ENCODE peak calls at places on chromosomes 12 and 14, in ten cellular contexts. J, N, W, B, G, Y, V, L, Q and Z are unnamed samples.

GRCh38 chr12:27711312-27711682 is 665 bp downstream of the MRPS35 start:
- DNase-seq in J (peak; percentile 65), N (no peak), W (no peak), B (peak; percentile 18), G (peak; percentile 38), Y (no peak), V (no peak), L (no peak), Q (peak; percentile 12), Z (no peak)

GRCh38 chr14:45125754-45126153 is 8.5 kb downstream of the FKBP3 start:
- DNase-seq in J (no peak), N (no peak), W (no peak), B (no peak), G (no peak), Y (no peak), V (no peak), L (no peak), Q (no peak), Z (no peak)

GRCh38 chr14:55430024-55430690 is 10.3 kb downstream of the TBPL2 start:
- DNase-seq in J (peak; percentile 68), N (no peak), W (peak; percentile 44), B (peak; percentile 78), G (peak; percentile 80), Y (peak; percentile 36), V (no peak), L (peak; percentile 52), Q (peak; percentile 79), Z (peak; percentile 87)

GRCh38 chr12:46803517-46803916 is 22.3 kb downstream of the SLC38A4 start:
- DNase-seq in J (no peak), N (no peak), W (no peak), B (no peak), G (no peak), Y (no peak), V (no peak), L (no peak), Q (no peak), Z (no peak)

GRCh38 chr14:101961746-101962502 is 2.4 kb upstream of the DYNC1H1 start:
- DNase-seq in J (no peak), N (no peak), W (no peak), B (no peak), G (no peak), Y (no peak), V (no peak), L (no peak), Q (no peak), Z (no peak)

GRCh38 chr12:95848575-95849388 is 10.0 kb upstream of the SNRPF start:
- DNase-seq in J (peak; percentile 50), N (no peak), W (peak; percentile 8), B (no peak), G (peak; percentile 22), Y (peak; percentile 18), V (peak; percentile 55), L (no peak), Q (peak; percentile 55), Z (peak; percentile 69)

GRCh38 chr14:69090187-69090789 is 62.6 kb downstream of the DCAF5 start:
- DNase-seq in J (peak; percentile 43), N (no peak), W (no peak), B (peak; percentile 29), G (peak; percentile 33), Y (no peak), V (no peak), L (peak; percentile 49), Q (peak; percentile 34), Z (peak; percentile 49)

GRCh38 chr12:19273482-19274330 is 144.2 kb downstream of the PLEKHA5 start:
- DNase-seq in J (peak; percentile 79), N (no peak), W (peak; percentile 93), B (peak; percentile 41), G (no peak), Y (peak; percentile 95), V (peak; percentile 67), L (peak; percentile 78), Q (peak; percentile 97), Z (peak; percentile 96)

GRCh38 chr12:75892779-75893408 is 138.7 kb downstream of the PHLDA1 start:
- DNase-seq in J (peak; percentile 28), N (no peak), W (no peak), B (no peak), G (no peak), Y (no peak), V (no peak), L (no peak), Q (no peak), Z (peak; percentile 59)

GRCh38 chr14:99412122-99413061 is 68.3 kb downstream of the SETD3 start:
- DNase-seq in J (no peak), N (no peak), W (no peak), B (no peak), G (no peak), Y (no peak), V (no peak), L (no peak), Q (peak; percentile 66), Z (no peak)

GRCh38 chr12:27158322-27158721 is 75.9 kb upstream of the C12orf71 start:
- DNase-seq in J (no peak), N (no peak), W (no peak), B (no peak), G (no peak), Y (no peak), V (no peak), L (no peak), Q (no peak), Z (no peak)

GRCh38 chr12:43151406-43152080 is 400.5 kb downstream of the ADAMTS20 start:
- DNase-seq in J (no peak), N (no peak), W (peak; percentile 13), B (no peak), G (no peak), Y (no peak), V (no peak), L (no peak), Q (no peak), Z (peak; percentile 73)

DNA sequence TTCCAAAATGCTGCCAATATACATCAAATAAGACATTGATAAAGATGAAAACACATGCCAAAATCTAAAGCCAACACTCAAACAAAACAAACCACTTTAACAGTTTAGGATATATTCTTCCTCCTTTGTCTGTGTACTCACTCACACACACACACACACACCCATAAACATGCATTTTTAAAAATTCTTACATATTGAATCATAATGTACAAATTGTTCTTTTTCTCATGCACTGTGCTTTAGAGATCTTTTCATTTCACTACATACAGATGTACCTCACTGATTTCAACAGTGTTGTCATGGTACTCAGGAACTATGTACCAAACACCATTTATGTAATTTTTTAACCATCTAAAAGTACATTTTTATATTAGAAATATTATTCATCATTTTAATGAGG is 9.5 kb upstream of the RERG start:
- DNase-seq in J (no peak), N (no peak), W (no peak), B (no peak), G (no peak), Y (no peak), V (no peak), L (no peak), Q (no peak), Z (no peak)
- H3K4me3 ChIP-seq in J (no peak overlapping the region), N (no peak overlapping the region), W (no peak overlapping the region), B (no peak overlapping the region), G (no peak overlapping the region), Y (no peak overlapping the region), V (no peak overlapping the region), L (no peak overlapping the region), Q (no peak overlapping the region), Z (no peak overlapping the region)

GRCh38 chr14:21521526-21521925 is 4.6 kb downstream of the SALL2 start:
- DNase-seq in J (no peak), N (no peak), W (peak; percentile 31), B (no peak), G (no peak), Y (no peak), V (no peak), L (no peak), Q (no peak), Z (peak; percentile 78)

GRCh38 chr14:21520718-21521117 is 5.4 kb downstream of the SALL2 start:
- DNase-seq in J (no peak), N (no peak), W (no peak), B (no peak), G (no peak), Y (no peak), V (no peak), L (no peak), Q (no peak), Z (no peak)

GRCh38 chr14:21525571-21525970 is 575 bp downstream of the SALL2 start:
- DNase-seq in J (no peak), N (no peak), W (no peak), B (no peak), G (no peak), Y (no peak), V (no peak), L (no peak), Q (no peak), Z (no peak)

GRCh38 chr14:21524575-21525518 is 1.3 kb downstream of the SALL2 start:
- DNase-seq in J (no peak), N (no peak), W (no peak), B (no peak), G (no peak), Y (no peak), V (no peak), L (no peak), Q (no peak), Z (no peak)

DNA sequence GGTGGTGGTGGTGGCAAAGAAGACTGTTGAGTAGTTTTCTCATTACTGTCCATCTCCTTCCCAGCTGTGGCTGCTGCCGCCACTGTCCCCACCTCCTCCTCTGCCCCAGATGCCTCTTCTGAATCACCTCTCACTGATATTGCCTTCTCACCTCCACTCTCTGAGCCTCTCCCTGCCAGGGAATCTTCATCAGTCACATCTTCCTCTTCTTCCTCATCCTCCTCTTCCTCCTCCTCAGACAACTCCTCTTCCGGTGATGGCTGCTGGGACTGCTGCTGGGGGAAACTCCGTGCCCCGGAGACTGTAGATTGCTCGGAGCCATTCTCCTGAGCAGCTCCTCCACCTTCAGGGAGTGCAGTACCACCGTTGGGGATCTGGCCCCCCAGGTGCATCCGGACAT is 2.9 kb downstream of the SALL2 start:
- DNase-seq in J (no peak), N (no peak), W (no peak), B (no peak), G (no peak), Y (no peak), V (no peak), L (no peak), Q (no peak), Z (no peak)
- H3K4me3 ChIP-seq in J (no peak overlapping the region), N (no peak overlapping the region), W (no peak overlapping the region), B (no peak overlapping the region), G (no peak overlapping the region), Y (no peak overlapping the region), V (no peak overlapping the region), L (no peak overlapping the region), Q (no peak overlapping the region), Z (no peak overlapping the region)

GRCh38 chr12:11732760-11733159 is 83.3 kb downstream of the ETV6 start:
- DNase-seq in J (no peak), N (no peak), W (no peak), B (no peak), G (no peak), Y (no peak), V (no peak), L (no peak), Q (no peak), Z (no peak)
- H3K4me3 ChIP-seq in J (no peak overlapping the region), N (no peak overlapping the region), W (no peak overlapping the region), B (no peak overlapping the region), G (peak overlapping the region; percentile 62), Y (no peak overlapping the region), V (no peak overlapping the region), L (no peak overlapping the region), Q (no peak overlapping the region), Z (no peak overlapping the region)

DNA sequence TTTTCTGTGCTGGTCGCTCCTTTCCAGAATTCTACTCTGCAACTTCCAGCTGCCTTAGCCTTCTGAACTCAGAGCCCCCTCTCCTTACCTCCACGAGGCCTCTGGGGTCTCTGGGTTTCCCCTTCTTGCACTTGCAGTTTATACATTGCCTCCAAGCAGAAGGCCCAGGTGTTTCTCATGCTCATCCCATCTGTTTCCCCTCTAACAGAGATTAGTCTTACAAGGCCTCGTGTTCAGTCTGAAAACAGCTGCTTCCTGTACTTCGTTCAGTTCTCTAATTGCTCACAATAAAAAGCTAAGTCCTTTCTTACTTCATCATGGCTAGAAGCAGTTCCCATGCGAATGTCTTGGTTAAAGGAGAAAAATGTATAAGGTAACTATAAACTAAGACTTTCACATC is 134.4 kb upstream of the FGD4 start:
- DNase-seq in J (peak; percentile 23), N (no peak), W (peak; percentile 26), B (no peak), G (peak; percentile 96), Y (no peak), V (no peak), L (no peak), Q (no peak), Z (no peak)
- H3K4me3 ChIP-seq in J (no peak overlapping the region), N (no peak overlapping the region), W (no peak overlapping the region), B (no peak overlapping the region), G (peak overlapping the region; percentile 56), Y (no peak overlapping the region), V (no peak overlapping the region), L (no peak overlapping the region), Q (no peak overlapping the region), Z (no peak overlapping the region)